ENCODE peak calls at places on chromosomes 5 and 9, in four cellular contexts. N is ovary, L is mucosa of descending colon, K is fibroblast of lung. U is an unnamed sample.

GRCh38 chr9:12643686-12644085 is 49.5 kb upstream of the TYRP1 start:
- DNase-seq in L (no peak), K (peak; percentile 73), N (no peak), U (peak; percentile 6)

GRCh38 chr9:127129718-127130085 is 7.3 kb upstream of the ANGPTL2 start:
- DNase-seq in N (peak; percentile 39), K (no peak), L (no peak), U (no peak)

GRCh38 chr9:29816954-29817703 is 2243.8 kb upstream of the C9orf72 start:
- DNase-seq in L (no peak), K (no peak), N (no peak), U (no peak)

GRCh38 chr5:178234753-178235599 is 2.4 kb upstream of the PHYKPL start:
- DNase-seq in N (peak; percentile 59), K (peak; percentile 54), L (peak; percentile 73), U (peak; percentile 59)

GRCh38 chr9:106954974-106955850 is 92.2 kb downstream of the ZNF462 start:
- DNase-seq in N (no peak), L (no peak), K (no peak), U (no peak)

GRCh38 chr5:82987188-82987587 is 90.0 kb downstream of the TMEM167A start:
- DNase-seq in L (no peak), K (no peak), N (no peak), U (no peak)

GRCh38 chr5:151427258-151427657 is 20.1 kb upstream of the SLC36A1 start:
- DNase-seq in N (no peak), K (no peak), L (no peak), U (no peak)

GRCh38 chr5:83447533-83447932 is 24.0 kb upstream of the VCAN start:
- DNase-seq in N (no peak), K (no peak), L (no peak), U (no peak)

GRCh38 chr5:110086658-110087388 is 397.1 kb downstream of the MAN2A1 start:
- DNase-seq in L (no peak), N (no peak), K (peak; percentile 98), U (peak; percentile 100)

GRCh38 chr9:69981686-69982450 is 61.8 kb upstream of the MAMDC2 start:
- DNase-seq in N (no peak), L (no peak), K (peak; percentile 74), U (peak; percentile 58)

GRCh38 chr9:114164191-114164794 is 9.0 kb downstream of the COL27A1 start:
- DNase-seq in L (no peak), K (no peak), N (no peak), U (no peak)

GRCh38 chr5:31100047-31100575 is 93.4 kb upstream of the CDH6 start:
- DNase-seq in L (no peak), K (no peak), N (no peak), U (no peak)

GRCh38 chr5:35252963-35253362 is 22.7 kb upstream of the PRLR start:
- DNase-seq in N (no peak), K (no peak), L (no peak), U (no peak)

GRCh38 chr5:35247645-35248034 is 17.4 kb upstream of the PRLR start:
- DNase-seq in K (no peak), L (no peak), N (no peak), U (peak; percentile 53)

GRCh38 chr5:35246411-35246810 is 16.1 kb upstream of the PRLR start:
- DNase-seq in K (no peak), L (no peak), N (no peak), U (no peak)

GRCh38 chr5:35246928-35247644 is 16.8 kb upstream of the PRLR start:
- DNase-seq in L (peak; percentile 72), K (peak; percentile 29), N (peak; percentile 71), U (peak; percentile 32)

GRCh38 chr5:35248843-35249780 is 18.8 kb upstream of the PRLR start:
- DNase-seq in L (no peak), K (peak; percentile 18), N (no peak), U (no peak)
- H3K4me3 ChIP-seq in L (no peak overlapping the region), K (peak overlapping the region; percentile 18), N (no peak overlapping the region), U (no peak overlapping the region)

GRCh38 chr9:6552033-6552737 is 93.3 kb downstream of the GLDC start:
- DNase-seq in L (no peak), N (no peak), K (peak; percentile 89), U (peak; percentile 74)
- TF ChIP-seq CTCF in L (no peak), N (no peak), K (peak; percentile 15), U (peak; percentile 23)

GRCh38 chr5:95808013-95808685 is 14.4 kb downstream of the GLRX start:
- DNase-seq in K (no peak), L (peak; percentile 81), N (no peak), U (no peak)
- H3K4me3 ChIP-seq in K (no peak overlapping the region), L (no peak overlapping the region), N (no peak overlapping the region), U (no peak overlapping the region)

DNA sequence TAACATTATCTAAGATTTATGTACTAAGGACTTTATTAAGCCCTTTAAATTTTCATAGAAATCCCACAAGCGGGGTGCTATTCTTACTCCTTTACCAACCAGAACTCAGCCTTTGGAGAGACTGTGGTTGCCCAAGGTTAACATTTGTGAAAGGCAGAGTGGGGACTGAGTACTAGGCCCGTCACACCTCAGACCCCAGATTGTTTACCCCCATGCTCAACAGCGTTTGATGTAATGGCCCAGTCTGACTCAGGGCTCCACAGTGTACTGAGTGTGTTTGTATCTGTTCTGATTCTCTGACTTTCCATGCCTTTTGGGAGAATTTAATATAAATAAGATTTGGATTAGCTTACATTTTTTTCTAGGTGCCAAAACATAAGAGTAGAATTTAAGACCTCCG is 110.0 kb downstream of the GAS1 start:
- DNase-seq in L (no peak), N (no peak), K (no peak), U (no peak)
- TF ChIP-seq CTCF in L (no peak), N (no peak), K (no peak), U (no peak)

GRCh38 chr5:139275536-139276297 is 17.8 kb upstream of the MATR3 start:
- DNase-seq in L (no peak), N (no peak), K (no peak), U (no peak)
- H3K4me3 ChIP-seq in L (no peak overlapping the region), N (no peak overlapping the region), K (peak overlapping the region; percentile 44), U (peak overlapping the region; percentile 43)

GRCh38 chr9:108536836-108537601 is 318.8 kb downstream of the ACTL7B start:
- DNase-seq in N (no peak), L (no peak), K (no peak), U (no peak)

GRCh38 chr9:108534741-108535140 is 321.0 kb downstream of the ACTL7B start:
- DNase-seq in N (no peak), L (no peak), K (peak; percentile 60), U (peak; percentile 88)

GRCh38 chr9:108537756-108538155 is 318.0 kb downstream of the ACTL7B start:
- DNase-seq in L (no peak), K (peak; percentile 19), N (no peak), U (no peak)

GRCh38 chr9:108530141-108530540 is 325.6 kb downstream of the ACTL7B start:
- DNase-seq in N (no peak), L (no peak), K (no peak), U (no peak)

GRCh38 chr9:108535526-108535925 is 320.3 kb downstream of the ACTL7B start:
- DNase-seq in L (no peak), N (no peak), K (peak; percentile 20), U (peak; percentile 50)
- TF ChIP-seq CTCF in L (no peak), N (no peak), K (peak; percentile 36), U (peak; percentile 52)

DNA sequence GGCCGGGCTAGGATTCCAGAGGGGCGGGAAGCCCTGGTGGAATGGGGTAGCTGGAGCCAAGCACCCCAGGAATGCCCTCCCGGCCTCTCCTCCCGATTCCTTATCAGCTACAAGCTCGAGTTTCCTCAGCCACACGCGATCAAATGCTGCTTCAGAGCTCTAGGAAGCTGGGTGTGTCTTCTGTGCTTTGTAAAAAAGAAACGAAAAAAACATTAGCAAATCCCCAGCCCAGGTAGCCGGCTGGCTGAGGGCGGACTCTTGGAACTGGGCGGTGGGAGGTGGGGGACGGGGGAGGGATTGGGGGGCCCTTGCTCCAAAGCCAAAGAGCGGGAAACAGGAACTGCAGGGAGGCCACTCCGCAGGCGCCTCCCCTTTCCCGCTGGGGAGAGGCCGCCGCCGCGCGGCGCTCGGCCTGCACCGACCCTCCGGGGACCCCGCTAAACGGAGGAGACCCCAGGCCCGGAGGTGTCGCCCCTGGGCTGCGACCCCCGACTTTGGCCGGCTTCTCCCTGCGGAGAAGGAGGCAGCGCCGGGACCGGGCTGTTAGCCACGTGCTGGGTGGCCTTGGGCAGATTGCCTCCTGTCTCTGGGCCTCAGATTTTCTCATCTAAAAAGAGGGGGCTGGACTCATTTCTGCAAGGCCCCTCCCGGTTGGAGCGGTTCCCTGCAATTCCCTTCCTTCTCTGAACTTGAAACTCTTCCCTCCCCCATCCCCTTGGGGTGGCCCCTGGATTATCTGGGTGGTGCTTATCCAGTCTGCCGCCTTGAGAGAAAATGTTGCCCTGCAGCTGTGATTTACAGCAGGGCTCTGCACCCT is 40.9 kb upstream of the FABP6 start:
- DNase-seq in L (peak; percentile 62), N (peak; percentile 78), K (peak; percentile 88), U (peak; percentile 72)
- H3K4me3 ChIP-seq in L (no peak overlapping the region), N (peak overlapping the region; percentile 51), K (peak overlapping the region; percentile 57), U (peak overlapping the region; percentile 27)

DNA sequence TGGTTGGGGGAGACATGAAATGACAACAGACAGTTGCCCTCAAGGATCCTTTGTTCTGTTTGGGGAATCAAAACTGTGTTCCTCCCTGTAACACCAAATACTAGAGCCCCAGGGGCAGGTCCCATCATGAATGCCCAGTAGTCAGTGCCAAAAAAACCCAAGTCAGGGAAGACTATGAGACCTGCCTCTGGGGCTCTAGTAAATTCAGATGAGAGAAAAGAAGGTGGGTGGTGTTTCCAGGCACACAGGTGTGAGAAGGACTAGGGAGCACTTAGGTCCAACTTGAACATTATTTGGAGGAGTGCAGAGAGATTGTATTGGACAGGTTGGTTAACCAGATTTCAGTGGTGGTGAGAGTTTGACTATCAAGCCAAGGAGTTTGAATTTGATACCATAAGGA is 51.9 kb downstream of the SLC22A5 start:
- DNase-seq in K (no peak), N (no peak), L (no peak), U (no peak)
- TF ChIP-seq CTCF in K (no peak), N (no peak), L (no peak), U (no peak)

DNA sequence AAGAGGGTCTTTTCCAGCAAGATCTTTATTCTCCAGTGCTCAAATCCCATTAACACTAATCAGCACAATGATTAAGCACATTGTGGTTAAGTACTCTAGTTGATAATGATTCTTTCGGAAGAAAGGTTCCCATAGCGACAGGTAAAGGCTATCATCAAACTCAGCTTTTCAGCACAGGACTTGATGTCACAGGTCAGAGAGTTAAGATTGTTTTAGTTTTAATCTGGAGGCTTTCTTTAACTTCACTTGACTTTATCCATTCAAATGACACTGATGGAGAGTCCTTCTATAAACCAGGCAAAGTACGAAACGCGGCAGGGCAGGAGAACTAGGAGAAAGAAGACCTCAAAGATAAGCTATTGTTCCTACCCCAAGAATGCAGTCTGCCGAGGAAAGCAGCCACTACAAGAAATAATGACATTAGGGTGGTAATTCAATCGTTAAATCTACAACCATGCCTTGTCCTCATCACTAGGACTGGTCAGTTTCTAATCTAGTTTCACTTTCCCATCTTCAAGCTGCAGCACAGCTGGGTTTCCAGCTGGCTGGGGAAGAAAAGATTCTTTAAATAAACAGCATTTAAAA is 4.6 kb downstream of the NRG2 start:
- DNase-seq in K (peak; percentile 50), N (no peak), L (no peak), U (peak; percentile 31)
- H3K4me3 ChIP-seq in K (peak overlapping the region; percentile 57), N (peak overlapping the region; percentile 30), L (no peak overlapping the region), U (peak overlapping the region; percentile 50)

DNA sequence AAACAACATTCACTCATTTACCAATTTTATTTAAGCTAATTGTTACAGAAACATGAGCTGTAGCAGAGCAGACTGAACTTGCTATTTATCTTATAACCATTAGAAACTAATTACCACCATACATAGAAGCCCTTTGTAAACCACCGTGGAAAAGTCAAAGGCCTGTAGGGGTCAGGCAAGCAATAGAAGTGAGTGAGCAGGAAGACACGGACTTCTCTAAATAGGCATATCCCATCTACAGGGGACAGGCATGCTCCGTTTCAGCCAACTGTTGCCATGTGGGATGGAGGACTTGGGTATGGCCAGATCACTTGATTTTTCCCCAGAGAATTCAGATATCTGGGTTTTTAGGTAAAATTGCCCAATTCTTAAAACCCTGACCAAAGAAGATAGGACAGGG is 44.8 kb downstream of the PRRC1 start:
- DNase-seq in N (no peak), L (no peak), K (peak; percentile 36), U (peak; percentile 41)
- TF ChIP-seq CTCF in N (no peak), L (no peak), K (peak; percentile 15), U (peak; percentile 49)